ENCODE peak calls at places on chromosomes 5 and 9, in nine cellular contexts. F is spleen; I is naive thymus-derived CD4-positive, alpha-beta T cell; Q is tibial artery; Z is CD8-positive, alpha-beta T cell; H is Panc1; K is Karpas-422; W is IMR-90; C is lung. P is an unnamed sample.

GRCh38 chr5:149224282-149224681 is 47.4 kb upstream of the AFAP1L1 start:
- DNase-seq in F (no peak), I (no peak), Q (no peak), Z (no peak), H (no peak), K (no peak), W (no peak), C (no peak), P (no peak)

GRCh38 chr9:37968228-37968672 is 64.3 kb upstream of the SLC25A51 start:
- DNase-seq in F (no peak), I (no peak), Q (no peak), Z (no peak), H (no peak), K (no peak), W (peak; percentile 63), C (no peak), P (no peak)

GRCh38 chr9:21414220-21414940 is 5.5 kb downstream of the IFNA8 start:
- DNase-seq in F (no peak), I (no peak), Q (no peak), Z (no peak), H (no peak), K (no peak), W (no peak), C (no peak), P (no peak)

GRCh38 chr5:139738777-139739611 is 56.6 kb upstream of the PSD2 start:
- DNase-seq in F (no peak), I (no peak), Q (no peak), Z (no peak), H (no peak), K (no peak), W (no peak), C (no peak), P (no peak)

GRCh38 chr5:96101358-96102089 is 139.9 kb upstream of the ELL2 start:
- DNase-seq in F (no peak), I (no peak), Q (no peak), Z (no peak), H (no peak), K (no peak), W (no peak), C (no peak), P (no peak)

GRCh38 chr9:132855904-132856303 is 22.2 kb downstream of the AK8 start:
- DNase-seq in F (no peak), I (no peak), Q (no peak), Z (no peak), H (no peak), K (no peak), W (no peak), C (no peak), P (no peak)

GRCh38 chr5:178630475-178630930 is 3.7 kb upstream of the CLK4 start:
- DNase-seq in F (no peak), I (no peak), Q (no peak), Z (no peak), H (no peak), K (no peak), W (peak; percentile 16), C (no peak), P (no peak)

GRCh38 chr9:132597073-132597775 is 14.8 kb downstream of the BARHL1 start:
- DNase-seq in F (no peak), I (no peak), Q (no peak), Z (no peak), H (no peak), K (no peak), W (no peak), C (no peak), P (no peak)

GRCh38 chr9:11992866-11993265 is 700.3 kb upstream of the TYRP1 start:
- DNase-seq in F (no peak), I (no peak), Q (no peak), Z (no peak), H (no peak), K (no peak), W (no peak), C (no peak), P (no peak)

GRCh38 chr5:143085319-143085917 is 315.2 kb downstream of the ARHGAP26 start:
- DNase-seq in F (no peak), I (no peak), Q (no peak), Z (no peak), H (no peak), K (no peak), W (no peak), C (no peak), P (no peak)

GRCh38 chr5:157613385-157614245 is 38.0 kb upstream of the ADAM19 start:
- DNase-seq in F (no peak), I (no peak), Q (no peak), Z (no peak), H (no peak), K (no peak), W (no peak), C (no peak), P (peak; percentile 44)

GRCh38 chr5:142630927-142631539 is 54.9 kb downstream of the FGF1 start:
- DNase-seq in F (no peak), I (no peak), Q (no peak), Z (no peak), H (no peak), K (no peak), W (no peak), C (no peak), P (no peak)

DNA sequence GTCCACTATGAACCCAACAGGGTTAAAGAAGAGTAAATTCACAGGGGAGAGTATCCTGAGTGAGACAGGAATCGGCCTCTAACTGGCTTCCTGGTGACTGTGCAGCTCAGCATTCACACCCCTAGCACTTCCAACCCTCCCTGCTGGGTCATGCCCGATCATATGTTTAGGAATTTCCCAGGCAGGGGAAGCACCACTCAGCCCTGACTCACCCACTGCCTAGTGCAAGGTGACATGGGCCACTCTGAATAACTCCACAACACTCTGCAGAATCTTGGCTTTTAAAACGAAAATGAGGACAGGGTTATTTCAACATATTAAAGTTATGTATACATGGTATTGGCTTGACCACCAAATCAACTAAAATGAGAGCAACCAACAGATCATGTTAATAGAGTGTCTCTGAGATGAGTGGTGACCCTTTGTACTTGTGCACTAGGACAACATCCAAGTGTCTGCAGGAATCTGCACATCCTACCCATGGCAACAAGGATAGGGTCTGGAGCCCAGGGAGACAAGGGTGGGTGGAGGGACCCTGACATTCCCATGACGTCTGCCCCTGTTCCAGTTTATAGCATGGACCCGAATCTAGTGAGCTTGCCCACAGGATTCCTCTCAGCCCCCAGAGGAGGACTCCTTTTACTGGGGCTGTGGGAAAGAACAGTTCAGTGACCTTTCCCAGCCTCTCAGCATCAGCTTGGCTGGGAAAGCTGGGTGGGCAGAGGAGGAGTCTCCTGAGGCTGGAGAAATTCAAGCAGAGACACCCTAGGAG is 485.8 kb downstream of the SEMA5A start:
- DNase-seq in F (no peak), I (no peak), Q (no peak), Z (no peak), H (peak; percentile 73), K (no peak), W (peak; percentile 99), C (peak; percentile 55), P (no peak)
- H3K27ac ChIP-seq in F (no peak overlapping the region), I (no peak overlapping the region), Q (no peak overlapping the region), Z (no peak overlapping the region), H (no peak overlapping the region), K (no peak overlapping the region), W (peak overlapping the region; percentile 85), C (no peak overlapping the region), P (no peak overlapping the region)

DNA sequence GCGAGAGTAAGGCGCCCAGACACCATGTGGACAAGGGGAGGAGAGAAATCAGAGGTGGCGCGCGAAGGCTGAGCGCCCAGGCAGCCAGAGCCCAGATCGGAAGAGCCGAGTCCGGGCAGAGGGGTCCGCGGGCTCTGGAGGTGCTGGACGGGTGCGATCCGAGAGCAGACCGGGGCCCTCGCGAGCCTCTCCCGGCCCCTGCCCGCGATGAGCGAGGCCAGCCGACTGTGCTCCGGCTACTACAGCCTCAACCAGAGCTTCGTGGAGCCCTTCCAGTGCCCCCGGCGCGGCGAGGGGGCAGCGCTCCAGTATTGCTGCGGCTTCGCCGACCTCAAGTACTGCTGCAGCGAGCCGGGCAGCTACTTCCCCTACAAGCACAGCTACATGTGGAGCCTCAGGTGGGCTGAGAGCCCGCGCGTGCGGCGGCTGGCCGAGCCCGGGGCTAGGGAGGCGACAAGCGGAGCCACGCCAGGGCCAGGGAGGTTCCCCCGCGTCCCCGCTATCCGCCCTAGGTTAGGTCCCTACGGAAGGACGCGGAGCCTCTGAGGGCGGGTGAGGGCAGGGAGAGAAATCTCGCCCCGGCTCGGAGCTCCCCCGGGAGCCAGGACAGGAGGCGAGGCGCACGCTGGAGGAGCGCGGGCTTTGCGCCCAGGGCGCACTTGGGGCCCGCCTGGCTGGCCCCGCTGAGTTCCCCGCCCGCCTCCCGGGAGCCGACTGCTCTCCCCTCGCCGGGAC is at the start of gene SHISAL2B:
- DNase-seq in F (peak; percentile 75), I (no peak), Q (no peak), Z (no peak), H (no peak), K (no peak), W (no peak), C (no peak), P (no peak)
- H3K4me3 ChIP-seq in F (peak within 1 kb of the TSS; percentile 24), I (no peak within 1 kb of the TSS), Q (no peak within 1 kb of the TSS), Z (no peak within 1 kb of the TSS), H (peak within 1 kb of the TSS; percentile 32), K (no peak within 1 kb of the TSS), W (peak within 1 kb of the TSS; percentile 17), C (no peak within 1 kb of the TSS), P (no peak within 1 kb of the TSS)

DNA sequence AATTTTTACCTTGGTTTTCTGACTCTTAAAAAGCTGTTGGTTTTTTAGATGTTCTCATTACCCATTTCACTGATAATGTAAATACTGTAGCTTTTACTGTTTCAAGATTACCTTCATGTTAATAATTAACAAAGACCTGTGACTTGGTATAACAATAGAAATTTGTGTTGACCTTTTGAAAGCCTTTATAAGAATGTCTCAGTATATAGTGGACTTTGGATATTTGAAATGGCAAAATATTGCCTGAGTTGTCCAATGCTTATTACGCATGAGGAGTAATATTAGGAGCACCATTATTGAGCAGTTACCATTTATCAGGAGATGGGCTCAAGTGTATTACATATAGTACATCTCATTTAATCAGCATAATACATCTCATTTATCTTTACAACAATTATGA is 50.8 kb upstream of the FKTN start:
- DNase-seq in F (no peak), I (no peak), Q (no peak), Z (no peak), H (no peak), K (no peak), W (no peak), C (no peak), P (no peak)
- H3K36me3 ChIP-seq in F (no peaks in the 10 kb centered on the region), I (no peaks in the 10 kb centered on the region), Q (peaks cover 13% of the 10 kb centered on the region), Z (no peaks in the 10 kb centered on the region), H (no peaks in the 10 kb centered on the region), K (no peaks in the 10 kb centered on the region), W (peaks cover 2% of the 10 kb centered on the region), C (peaks cover 2% of the 10 kb centered on the region), P (no peaks in the 10 kb centered on the region)

GRCh38 chr5:1504244-1504595 is 19.5 kb downstream of the LPCAT1 start:
- DNase-seq in F (no peak), I (no peak), Q (no peak), Z (no peak), H (no peak), K (peak; percentile 71), W (no peak), C (no peak), P (no peak)

GRCh38 chr5:1503301-1504243 is 20.2 kb downstream of the LPCAT1 start:
- DNase-seq in F (peak; percentile 95), I (no peak), Q (peak; percentile 82), Z (no peak), H (no peak), K (peak; percentile 82), W (peak; percentile 28), C (peak; percentile 63), P (no peak)

GRCh38 chr5:1506242-1507015 is 17.3 kb downstream of the LPCAT1 start:
- DNase-seq in F (peak; percentile 75), I (no peak), Q (no peak), Z (no peak), H (no peak), K (no peak), W (no peak), C (no peak), P (no peak)

GRCh38 chr5:1505506-1506241 is 18.1 kb downstream of the LPCAT1 start:
- DNase-seq in F (peak; percentile 82), I (no peak), Q (no peak), Z (no peak), H (no peak), K (peak; percentile 70), W (no peak), C (no peak), P (no peak)

GRCh38 chr5:1504617-1505016 is 19.1 kb downstream of the LPCAT1 start:
- DNase-seq in F (peak; percentile 79), I (no peak), Q (no peak), Z (no peak), H (no peak), K (peak; percentile 56), W (no peak), C (no peak), P (no peak)
- H3K27ac ChIP-seq in F (peak overlapping the region; percentile 82), I (no peak overlapping the region), Q (no peak overlapping the region), Z (no peak overlapping the region), H (no peak overlapping the region), K (peak overlapping the region; percentile 95), W (no peak overlapping the region), C (no peak overlapping the region), P (no peak overlapping the region)